ENCODE peak calls at places on chromosomes 11 and 22, in eight cellular contexts. A, Z, T, Y, S, I, X and H are unnamed samples.

GRCh38 chr11:121671276-121672168 is 218.8 kb upstream of the SORL1-AS1 start:
- DNase-seq in A (no peak), Z (no peak), T (peak; percentile 58), Y (no peak), S (no peak), I (no peak), X (no peak), H (peak; percentile 54)

GRCh38 chr22:29691636-29692326 is 28.0 kb upstream of the CABP7 start:
- DNase-seq in A (no peak), Z (peak; percentile 66), T (no peak), Y (no peak), S (no peak), I (no peak), X (no peak), H (peak; percentile 69)

GRCh38 chr22:18082467-18082866 is 4.7 kb downstream of the PEX26 start:
- DNase-seq in A (no peak), Z (no peak), T (no peak), Y (no peak), S (no peak), I (no peak), X (no peak), H (no peak)

GRCh38 chr11:124748100-124748418 is 4.0 kb downstream of the VSIG2 start:
- DNase-seq in A (no peak), Z (no peak), T (no peak), Y (no peak), S (no peak), I (no peak), X (no peak), H (no peak)

GRCh38 chr11:119797137-119797611 is 68.2 kb upstream of the NECTIN1 start:
- DNase-seq in A (no peak), Z (no peak), T (no peak), Y (no peak), S (peak; percentile 30), I (no peak), X (no peak), H (no peak)

GRCh38 chr22:45221201-45221600 is 19.5 kb downstream of the KIAA0930 start:
- DNase-seq in A (no peak), Z (no peak), T (no peak), Y (no peak), S (no peak), I (no peak), X (no peak), H (no peak)

GRCh38 chr22:42178910-42179495 is 48.4 kb upstream of the CYP2D6 start:
- DNase-seq in A (no peak), Z (no peak), T (no peak), Y (no peak), S (no peak), I (no peak), X (no peak), H (no peak)

GRCh38 chr11:7514099-7514725 is 413 bp downstream of the PPFIBP2 start:
- DNase-seq in A (no peak), Z (no peak), T (peak; percentile 41), Y (no peak), S (peak; percentile 18), I (no peak), X (peak; percentile 40), H (peak; percentile 38)

GRCh38 chr11:61820174-61820573 is 3.4 kb upstream of the FADS1 start:
- DNase-seq in A (no peak), Z (no peak), T (no peak), Y (no peak), S (no peak), I (no peak), X (no peak), H (no peak)

GRCh38 chr11:1192741-1193325 is 30.0 kb upstream of the MUC5B start:
- DNase-seq in A (no peak), Z (no peak), T (no peak), Y (no peak), S (no peak), I (no peak), X (no peak), H (no peak)

GRCh38 chr11:128891912-128892398 is 799 bp downstream of the KCNJ5 start:
- DNase-seq in A (peak; percentile 65), Z (no peak), T (peak; percentile 33), Y (no peak), S (peak; percentile 68), I (peak; percentile 53), X (no peak), H (peak; percentile 48)

GRCh38 chr11:119427279-119427678 is 4.3 kb upstream of the THY1 start:
- DNase-seq in A (no peak), Z (no peak), T (no peak), Y (no peak), S (no peak), I (no peak), X (no peak), H (peak; percentile 10)

GRCh38 chr11:17610402-17610894 is 63.4 kb downstream of the OTOG start:
- DNase-seq in A (no peak), Z (no peak), T (no peak), Y (no peak), S (no peak), I (peak; percentile 27), X (peak; percentile 21), H (no peak)

GRCh38 chr11:19934828-19935259 is 222.2 kb downstream of the NAV2 start:
- DNase-seq in A (no peak), Z (no peak), T (no peak), Y (no peak), S (no peak), I (no peak), X (no peak), H (no peak)

GRCh38 chr11:75022759-75023396 is 34.1 kb downstream of the NEU3 start:
- DNase-seq in A (peak; percentile 87), Z (peak; percentile 83), T (peak; percentile 94), Y (peak; percentile 45), S (peak; percentile 78), I (peak; percentile 72), X (peak; percentile 77), H (peak; percentile 85)

GRCh38 chr11:3123316-3123715 is 41.8 kb downstream of the OSBPL5 start:
- DNase-seq in A (no peak), Z (no peak), T (peak; percentile 85), Y (no peak), S (no peak), I (peak; percentile 50), X (peak; percentile 88), H (peak; percentile 90)

DNA sequence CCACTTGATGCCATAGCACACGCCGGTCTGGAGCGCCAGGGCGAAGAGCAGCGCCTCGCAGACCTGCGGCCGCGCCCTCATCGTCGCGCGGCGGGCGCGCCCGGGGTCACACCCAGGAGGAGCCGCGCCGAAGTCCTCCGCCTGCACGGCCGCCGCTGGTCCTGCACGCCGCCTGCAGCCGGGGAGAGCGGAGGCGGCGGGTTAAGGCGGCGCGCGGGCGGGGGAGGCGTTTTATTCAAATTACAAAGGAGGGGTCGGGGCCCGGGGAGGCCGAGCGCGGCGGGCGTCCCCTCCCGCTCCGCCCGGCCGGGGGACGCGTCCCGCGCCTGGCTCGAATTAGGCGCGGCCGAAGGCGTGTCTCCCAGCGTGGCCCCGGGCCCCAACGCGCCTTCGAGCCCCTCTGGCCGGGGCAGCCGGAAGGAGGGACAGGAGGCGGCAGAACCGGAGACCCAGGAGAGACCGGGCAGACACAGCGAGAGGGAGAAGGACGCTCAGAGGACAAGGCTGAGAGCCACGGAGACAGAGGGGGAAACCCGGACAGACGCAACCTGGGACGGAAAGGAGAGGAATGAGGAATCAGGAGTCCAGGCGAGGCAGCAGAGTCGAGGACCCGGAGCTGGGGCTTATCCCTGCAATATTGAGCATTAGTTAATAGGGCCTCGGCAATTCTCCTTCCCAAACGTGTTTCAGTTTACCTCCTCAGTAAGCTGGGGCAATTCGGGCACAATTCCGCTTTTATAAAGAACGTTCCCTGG is at the start of gene WNT11:
- DNase-seq in A (peak; percentile 71), Z (no peak), T (peak; percentile 67), Y (no peak), S (peak; percentile 90), I (no peak), X (peak; percentile 72), H (peak; percentile 62)
- H3K4me1 ChIP-seq in A (peaks cover 64% of the 10 kb centered on the region), Z (peaks cover 32% of the 10 kb centered on the region), T (peaks cover 28% of the 10 kb centered on the region), Y (peaks cover 17% of the 10 kb centered on the region), S (peaks cover 9% of the 10 kb centered on the region), I (no peaks in the 10 kb centered on the region), X (peaks cover 53% of the 10 kb centered on the region), H (peaks cover 46% of the 10 kb centered on the region)

DNA sequence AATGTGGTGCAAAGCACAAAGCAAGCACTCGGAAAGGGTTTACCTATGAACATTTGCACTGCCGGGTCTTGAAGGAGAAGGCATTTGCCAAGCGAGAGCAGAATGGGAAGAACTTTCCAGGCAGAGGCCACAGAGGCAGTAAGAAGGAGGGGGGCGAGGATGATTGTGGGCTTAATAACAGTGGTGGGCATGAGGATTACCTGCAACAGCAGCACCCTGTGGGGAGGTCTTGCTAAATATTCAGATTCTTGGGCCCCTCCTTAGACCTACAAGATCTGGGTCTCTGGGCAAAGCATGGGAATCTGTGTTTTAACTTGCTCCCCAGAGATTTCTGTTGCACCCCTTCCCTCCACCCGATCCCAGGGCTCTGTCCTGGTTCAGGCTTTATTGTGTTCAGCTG is 75.1 kb upstream of the ZBED5 start:
- DNase-seq in A (no peak), Z (no peak), T (no peak), Y (no peak), S (no peak), I (peak; percentile 19), X (no peak), H (no peak)
- H3K27me3 ChIP-seq in A (peaks cover 9% of the 10 kb centered on the region), Z (no peaks in the 10 kb centered on the region), T (no peaks in the 10 kb centered on the region), Y (peaks cover 4% of the 10 kb centered on the region), S (no peaks in the 10 kb centered on the region), I (no peaks in the 10 kb centered on the region), X (no peaks in the 10 kb centered on the region), H (no peaks in the 10 kb centered on the region)

DNA sequence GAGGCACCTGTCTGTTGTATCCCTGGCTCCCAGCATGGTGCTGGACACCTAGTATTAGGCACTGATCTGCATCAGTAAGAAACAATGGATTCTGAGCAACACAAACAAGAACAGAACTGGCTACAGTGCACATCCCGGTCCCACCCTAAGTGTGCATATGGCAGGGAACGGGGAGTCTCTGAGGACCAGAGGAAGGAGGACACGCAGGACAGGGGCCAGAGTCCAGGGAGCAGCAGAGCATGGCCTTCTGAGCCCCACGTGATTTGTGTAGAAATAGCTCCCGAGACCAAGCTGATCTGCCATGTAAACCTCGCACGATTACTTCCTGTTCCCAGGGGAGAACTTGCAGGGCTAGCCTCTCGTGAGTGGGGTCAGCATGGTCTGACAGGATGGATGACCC is 12.7 kb upstream of the SNX32 start:
- DNase-seq in A (no peak), Z (no peak), T (no peak), Y (no peak), S (no peak), I (no peak), X (no peak), H (peak; percentile 51)
- H3K4me3 ChIP-seq in A (no peak overlapping the region), Z (no peak overlapping the region), T (no peak overlapping the region), Y (no peak overlapping the region), S (no peak overlapping the region), I (no peak overlapping the region), X (no peak overlapping the region), H (no peak overlapping the region)

GRCh38 chr22:22348127-22348814 is 103.7 kb downstream of the VPREB1 start:
- DNase-seq in A (no peak), Z (no peak), T (peak; percentile 57), Y (no peak), S (no peak), I (no peak), X (no peak), H (no peak)

GRCh38 chr22:22346401-22347107 is 102.0 kb downstream of the VPREB1 start:
- DNase-seq in A (no peak), Z (no peak), T (no peak), Y (no peak), S (no peak), I (no peak), X (no peak), H (no peak)

GRCh38 chr22:22348815-22349454 is 104.3 kb downstream of the VPREB1 start:
- DNase-seq in A (no peak), Z (no peak), T (no peak), Y (no peak), S (no peak), I (no peak), X (no peak), H (no peak)

GRCh38 chr22:22351366-22351765 is 106.8 kb downstream of the VPREB1 start:
- DNase-seq in A (no peak), Z (no peak), T (no peak), Y (no peak), S (no peak), I (no peak), X (no peak), H (no peak)

GRCh38 chr22:22349455-22349836 is 104.9 kb downstream of the VPREB1 start:
- DNase-seq in A (no peak), Z (no peak), T (no peak), Y (no peak), S (no peak), I (no peak), X (no peak), H (no peak)
- H3K4me1 ChIP-seq in A (no peaks in the 10 kb centered on the region), Z (peaks cover 4% of the 10 kb centered on the region), T (no peaks in the 10 kb centered on the region), Y (no peaks in the 10 kb centered on the region), S (no peaks in the 10 kb centered on the region), I (no peaks in the 10 kb centered on the region), X (no peaks in the 10 kb centered on the region), H (no peaks in the 10 kb centered on the region)